ENCODE peak calls at places on chromosomes 12 and 14, in ten cellular contexts. One of them, this sample, is unnamed. For H3K36me3, H3K4me1 and H3K27me3, the result is how much of the 10 kb centered on the place peaks cover.

GRCh38 chr14:35378638-35379568 is 25.6 kb downstream of the NFKBIA start:
- DNase-seq in cardiac muscle cell: no peak
- DNase-seq in transverse colon: peak
- DNase-seq in thoracic aorta: no peak
- DNase-seq in CD8-positive, alpha-beta memory T cell: no peak
- DNase-seq in neural progenitor cell: no peak
- DNase-seq in RWPE2: no peak
- DNase-seq in neuronal stem cell: no peak
- DNase-seq in small intestine: no peak
- DNase-seq in breast epithelium: no peak
- DNase-seq in this sample: no peak

GRCh38 chr12:102351326-102351725 is 129.0 kb downstream of the IGF1 start:
- DNase-seq in cardiac muscle cell: no peak
- DNase-seq in transverse colon: no peak
- DNase-seq in thoracic aorta: no peak
- DNase-seq in CD8-positive, alpha-beta memory T cell: no peak
- DNase-seq in neural progenitor cell: no peak
- DNase-seq in RWPE2: no peak
- DNase-seq in neuronal stem cell: no peak
- DNase-seq in small intestine: no peak
- DNase-seq in breast epithelium: no peak
- DNase-seq in this sample: no peak

GRCh38 chr12:101552277-101552676 is 42.5 kb upstream of the MYBPC1 start:
- DNase-seq in cardiac muscle cell: no peak
- DNase-seq in transverse colon: no peak
- DNase-seq in thoracic aorta: no peak
- DNase-seq in CD8-positive, alpha-beta memory T cell: no peak
- DNase-seq in neural progenitor cell: no peak
- DNase-seq in RWPE2: no peak
- DNase-seq in neuronal stem cell: no peak
- DNase-seq in small intestine: no peak
- DNase-seq in breast epithelium: no peak
- DNase-seq in this sample: peak

GRCh38 chr12:117501470-117501869 is 140.0 kb upstream of the NOS1 start:
- DNase-seq in cardiac muscle cell: no peak
- DNase-seq in transverse colon: peak
- DNase-seq in thoracic aorta: no peak
- DNase-seq in CD8-positive, alpha-beta memory T cell: no peak
- DNase-seq in neural progenitor cell: no peak
- DNase-seq in RWPE2: no peak
- DNase-seq in neuronal stem cell: no peak
- DNase-seq in small intestine: peak
- DNase-seq in breast epithelium: no peak
- DNase-seq in this sample: no peak

GRCh38 chr12:108696111-108696995 is 35.0 kb downstream of the CORO1C start:
- DNase-seq in cardiac muscle cell: no peak
- DNase-seq in transverse colon: no peak
- DNase-seq in thoracic aorta: no peak
- DNase-seq in CD8-positive, alpha-beta memory T cell: no peak
- DNase-seq in neural progenitor cell: no peak
- DNase-seq in RWPE2: peak
- DNase-seq in neuronal stem cell: no peak
- DNase-seq in small intestine: no peak
- DNase-seq in breast epithelium: peak
- DNase-seq in this sample: no peak

GRCh38 chr12:26271889-26272492 is 76.6 kb downstream of the SSPN start:
- DNase-seq in cardiac muscle cell: peak
- DNase-seq in transverse colon: peak
- DNase-seq in thoracic aorta: peak
- DNase-seq in CD8-positive, alpha-beta memory T cell: no peak
- DNase-seq in neural progenitor cell: no peak
- DNase-seq in RWPE2: peak
- DNase-seq in neuronal stem cell: no peak
- DNase-seq in small intestine: peak
- DNase-seq in breast epithelium: peak
- DNase-seq in this sample: peak

GRCh38 chr12:100555722-100556121 is 17.8 kb upstream of the GAS2L3 start:
- DNase-seq in cardiac muscle cell: no peak
- DNase-seq in transverse colon: no peak
- DNase-seq in thoracic aorta: no peak
- DNase-seq in CD8-positive, alpha-beta memory T cell: no peak
- DNase-seq in neural progenitor cell: no peak
- DNase-seq in RWPE2: no peak
- DNase-seq in neuronal stem cell: no peak
- DNase-seq in small intestine: peak
- DNase-seq in breast epithelium: no peak
- DNase-seq in this sample: no peak

GRCh38 chr12:106021516-106021915 is 117.2 kb downstream of the NUAK1 start:
- DNase-seq in cardiac muscle cell: peak
- DNase-seq in transverse colon: no peak
- DNase-seq in thoracic aorta: no peak
- DNase-seq in CD8-positive, alpha-beta memory T cell: no peak
- DNase-seq in neural progenitor cell: no peak
- DNase-seq in RWPE2: no peak
- DNase-seq in neuronal stem cell: no peak
- DNase-seq in small intestine: no peak
- DNase-seq in breast epithelium: no peak
- DNase-seq in this sample: no peak

GRCh38 chr12:49974231-49974675 is 1.5 kb downstream of the AQP6 start:
- DNase-seq in cardiac muscle cell: peak
- DNase-seq in transverse colon: peak
- DNase-seq in thoracic aorta: no peak
- DNase-seq in CD8-positive, alpha-beta memory T cell: no peak
- DNase-seq in neural progenitor cell: peak
- DNase-seq in RWPE2: no peak
- DNase-seq in neuronal stem cell: no peak
- DNase-seq in small intestine: no peak
- DNase-seq in breast epithelium: no peak
- DNase-seq in this sample: peak

GRCh38 chr12:121423682-121424631 is 24.0 kb downstream of the RNF34 start:
- DNase-seq in cardiac muscle cell: peak
- DNase-seq in transverse colon: no peak
- DNase-seq in thoracic aorta: no peak
- DNase-seq in CD8-positive, alpha-beta memory T cell: no peak
- DNase-seq in neural progenitor cell: no peak
- DNase-seq in RWPE2: no peak
- DNase-seq in neuronal stem cell: no peak
- DNase-seq in small intestine: no peak
- DNase-seq in breast epithelium: no peak
- DNase-seq in this sample: peak

GRCh38 chr12:92396647-92397258 is 251.1 kb upstream of the BTG1 start:
- DNase-seq in cardiac muscle cell: no peak
- DNase-seq in transverse colon: no peak
- DNase-seq in thoracic aorta: no peak
- DNase-seq in CD8-positive, alpha-beta memory T cell: no peak
- DNase-seq in neural progenitor cell: no peak
- DNase-seq in RWPE2: no peak
- DNase-seq in neuronal stem cell: no peak
- DNase-seq in small intestine: no peak
- DNase-seq in breast epithelium: no peak
- DNase-seq in this sample: no peak

GRCh38 chr12:509494-509893 is 49.8 kb downstream of the B4GALNT3 start:
- DNase-seq in cardiac muscle cell: peak
- DNase-seq in transverse colon: peak
- DNase-seq in thoracic aorta: no peak
- DNase-seq in CD8-positive, alpha-beta memory T cell: no peak
- DNase-seq in neural progenitor cell: peak
- DNase-seq in RWPE2: no peak
- DNase-seq in neuronal stem cell: no peak
- DNase-seq in small intestine: no peak
- DNase-seq in breast epithelium: no peak
- DNase-seq in this sample: no peak

GRCh38 chr14:105646175-105646574 is 119.8 kb downstream of the TMEM121 start:
- DNase-seq in cardiac muscle cell: no peak
- DNase-seq in transverse colon: no peak
- DNase-seq in thoracic aorta: no peak
- DNase-seq in CD8-positive, alpha-beta memory T cell: no peak
- DNase-seq in neural progenitor cell: no peak
- DNase-seq in RWPE2: peak
- DNase-seq in neuronal stem cell: no peak
- DNase-seq in small intestine: no peak
- DNase-seq in breast epithelium: no peak
- DNase-seq in this sample: no peak

GRCh38 chr12:41511247-41511646 is 323.1 kb downstream of the PDZRN4 start:
- DNase-seq in cardiac muscle cell: no peak
- DNase-seq in transverse colon: no peak
- DNase-seq in thoracic aorta: no peak
- DNase-seq in CD8-positive, alpha-beta memory T cell: no peak
- DNase-seq in neural progenitor cell: no peak
- DNase-seq in RWPE2: no peak
- DNase-seq in neuronal stem cell: no peak
- DNase-seq in small intestine: no peak
- DNase-seq in breast epithelium: no peak
- DNase-seq in this sample: no peak

GRCh38 chr14:20343092-20343854 is at the start of gene PARP2:
- DNase-seq in cardiac muscle cell: peak
- DNase-seq in transverse colon: peak
- DNase-seq in thoracic aorta: peak
- DNase-seq in CD8-positive, alpha-beta memory T cell: peak
- DNase-seq in neural progenitor cell: peak
- DNase-seq in RWPE2: peak
- DNase-seq in neuronal stem cell: peak
- DNase-seq in small intestine: peak
- DNase-seq in breast epithelium: peak
- DNase-seq in this sample: peak
- H3K36me3 ChIP-seq in cardiac muscle cell: under half
- H3K36me3 ChIP-seq in transverse colon: under half
- H3K36me3 ChIP-seq in thoracic aorta: under half
- H3K36me3 ChIP-seq in CD8-positive, alpha-beta memory T cell: under half
- H3K36me3 ChIP-seq in neural progenitor cell: under half
- H3K36me3 ChIP-seq in RWPE2: under half
- H3K36me3 ChIP-seq in neuronal stem cell: under half
- H3K36me3 ChIP-seq in small intestine: under half
- H3K36me3 ChIP-seq in breast epithelium: under half
- H3K36me3 ChIP-seq in this sample: under half

GRCh38 chr12:123131291-123131831 is 19.5 kb downstream of the PITPNM2 start:
- DNase-seq in cardiac muscle cell: no peak
- DNase-seq in transverse colon: peak
- DNase-seq in thoracic aorta: no peak
- DNase-seq in CD8-positive, alpha-beta memory T cell: no peak
- DNase-seq in neural progenitor cell: no peak
- DNase-seq in RWPE2: no peak
- DNase-seq in neuronal stem cell: no peak
- DNase-seq in small intestine: no peak
- DNase-seq in breast epithelium: peak
- DNase-seq in this sample: no peak
- H3K4me1 ChIP-seq in cardiac muscle cell: under half
- H3K4me1 ChIP-seq in transverse colon: under half
- H3K4me1 ChIP-seq in thoracic aorta: under half
- H3K4me1 ChIP-seq in CD8-positive, alpha-beta memory T cell: under half
- H3K4me1 ChIP-seq in neural progenitor cell: under half
- H3K4me1 ChIP-seq in RWPE2: under half
- H3K4me1 ChIP-seq in neuronal stem cell: under half
- H3K4me1 ChIP-seq in small intestine: under half
- H3K4me1 ChIP-seq in breast epithelium: under half
- H3K4me1 ChIP-seq in this sample: under half

GRCh38 chr12:5433081-5433839 is 1.4 kb downstream of the NTF3 start:
- DNase-seq in cardiac muscle cell: peak
- DNase-seq in transverse colon: no peak
- DNase-seq in thoracic aorta: no peak
- DNase-seq in CD8-positive, alpha-beta memory T cell: no peak
- DNase-seq in neural progenitor cell: peak
- DNase-seq in RWPE2: no peak
- DNase-seq in neuronal stem cell: peak
- DNase-seq in small intestine: peak
- DNase-seq in breast epithelium: no peak
- DNase-seq in this sample: no peak
- H3K27me3 ChIP-seq in cardiac muscle cell: half or more
- H3K27me3 ChIP-seq in transverse colon: half or more
- H3K27me3 ChIP-seq in thoracic aorta: under half
- H3K27me3 ChIP-seq in CD8-positive, alpha-beta memory T cell: under half
- H3K27me3 ChIP-seq in neural progenitor cell: half or more
- H3K27me3 ChIP-seq in RWPE2: half or more
- H3K27me3 ChIP-seq in neuronal stem cell: under half
- H3K27me3 ChIP-seq in small intestine: under half
- H3K27me3 ChIP-seq in breast epithelium: under half
- H3K27me3 ChIP-seq in this sample: under half

DNA sequence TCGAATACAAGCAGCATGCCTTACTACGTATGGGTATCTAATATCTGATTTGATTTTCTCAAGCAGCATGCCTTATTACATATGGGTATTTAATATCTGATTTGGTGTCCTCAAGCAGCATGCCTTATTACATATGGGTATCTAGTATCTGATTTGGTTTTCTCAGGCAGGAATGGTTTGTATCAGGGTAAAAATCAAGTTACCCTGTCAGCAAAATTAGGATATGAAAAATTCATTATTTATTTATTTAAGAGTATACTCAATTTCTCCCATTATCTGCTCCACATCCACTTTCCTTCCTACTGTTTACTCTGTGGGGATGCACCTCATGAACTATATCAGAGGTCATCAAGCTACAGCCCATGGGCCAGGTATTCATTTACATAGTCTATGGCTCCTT is 21.9 kb downstream of the ZNF891 start:
- DNase-seq in cardiac muscle cell: no peak
- DNase-seq in transverse colon: no peak
- DNase-seq in thoracic aorta: no peak
- DNase-seq in CD8-positive, alpha-beta memory T cell: no peak
- DNase-seq in neural progenitor cell: no peak
- DNase-seq in RWPE2: no peak
- DNase-seq in neuronal stem cell: no peak
- DNase-seq in small intestine: no peak
- DNase-seq in breast epithelium: no peak
- DNase-seq in this sample: no peak
- H3K36me3 ChIP-seq in cardiac muscle cell: under half
- H3K36me3 ChIP-seq in transverse colon: under half
- H3K36me3 ChIP-seq in thoracic aorta: under half
- H3K36me3 ChIP-seq in CD8-positive, alpha-beta memory T cell: under half
- H3K36me3 ChIP-seq in neural progenitor cell: half or more
- H3K36me3 ChIP-seq in RWPE2: half or more
- H3K36me3 ChIP-seq in neuronal stem cell: half or more
- H3K36me3 ChIP-seq in small intestine: under half
- H3K36me3 ChIP-seq in breast epithelium: under half
- H3K36me3 ChIP-seq in this sample: under half

DNA sequence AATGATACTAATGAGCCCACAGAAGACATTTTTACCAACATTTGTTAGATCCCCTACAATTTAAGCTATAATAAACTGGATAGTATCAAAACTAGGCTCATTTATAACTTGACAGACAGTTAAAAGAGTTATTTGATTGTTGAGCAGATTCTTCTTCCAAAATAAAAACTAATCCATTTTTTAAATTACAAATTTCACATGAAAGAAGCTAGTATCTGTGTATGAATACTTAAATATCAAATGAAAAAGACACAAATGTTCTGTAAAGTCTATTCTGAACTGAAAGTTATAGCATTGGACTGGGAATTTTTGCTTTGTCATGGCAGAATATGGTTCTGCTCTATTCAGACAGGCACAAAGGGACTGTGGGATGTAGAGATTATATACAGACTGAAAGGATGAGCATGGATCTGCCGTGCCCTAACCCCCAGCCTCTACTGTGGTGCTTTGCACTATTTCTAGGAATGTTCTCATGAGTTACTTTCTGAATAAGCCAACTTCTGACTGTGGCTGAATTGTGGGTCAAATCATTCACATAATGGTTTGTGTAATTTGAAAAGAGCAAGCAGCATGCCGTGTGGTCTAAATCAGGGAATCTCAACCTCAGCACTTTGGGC is 352.7 kb downstream of the KCNH5 start:
- DNase-seq in cardiac muscle cell: no peak
- DNase-seq in transverse colon: no peak
- DNase-seq in thoracic aorta: no peak
- DNase-seq in CD8-positive, alpha-beta memory T cell: no peak
- DNase-seq in neural progenitor cell: no peak
- DNase-seq in RWPE2: no peak
- DNase-seq in neuronal stem cell: no peak
- DNase-seq in small intestine: peak
- DNase-seq in breast epithelium: no peak
- DNase-seq in this sample: no peak
- H3K4me1 ChIP-seq in cardiac muscle cell: under half
- H3K4me1 ChIP-seq in transverse colon: under half
- H3K4me1 ChIP-seq in thoracic aorta: under half
- H3K4me1 ChIP-seq in CD8-positive, alpha-beta memory T cell: under half
- H3K4me1 ChIP-seq in neural progenitor cell: under half
- H3K4me1 ChIP-seq in RWPE2: under half
- H3K4me1 ChIP-seq in neuronal stem cell: under half
- H3K4me1 ChIP-seq in small intestine: under half
- H3K4me1 ChIP-seq in breast epithelium: under half
- H3K4me1 ChIP-seq in this sample: under half